ENCODE peak calls at places on chromosome X, in nine cellular contexts. G is germinal center; P is ovary; Z is activated naive CD4-positive, alpha-beta T cell treated with anti-CD3 and anti-CD28 coated beads, Interleukin-2, amount 10 ng/mL, durations not matched to agents 7 days and 5 days; Q is RCC 7860; M is head of caudate nucleus; I is T follicular helper cell; T is sciatic nerve; V is fibroblast of the conjunctiva. W is an unnamed sample.

GRCh38 chrX:21740329-21741274 is 17.3 kb downstream of the SMPX start:
- DNase-seq in G (no peak), Z (no peak), V (no peak), M (no peak), P (peak), I (no peak), T (peak), Q (no peak), W (no peak)

GRCh38 chrX:40167240-40168182 is 69.8 kb upstream of the BCOR start:
- DNase-seq in V (no peak), Z (peak), I (no peak), P (peak), Q (no peak), G (no peak), T (peak), M (peak), W (no peak)

GRCh38 chrX:17812763-17813162 is 48.3 kb downstream of the RAI2 start:
- DNase-seq in I (no peak), T (no peak), Q (no peak), Z (no peak), G (no peak), P (no peak), M (no peak), V (no peak), W (no peak)

GRCh38 chrX:13254076-13254785 is 65.6 kb downstream of the ATXN3L start:
- DNase-seq in Z (no peak), Q (peak), T (no peak), P (peak), V (no peak), I (no peak), M (no peak), G (peak), W (no peak)

GRCh38 chrX:107014927-107015326 is 14.9 kb upstream of the MORC4 start:
- DNase-seq in G (no peak), V (peak), Q (no peak), P (no peak), I (no peak), T (no peak), M (no peak), Z (no peak), W (no peak)

GRCh38 chrX:39855748-39856129 is 242.0 kb downstream of the BCOR start:
- DNase-seq in I (peak), P (no peak), Z (peak), M (no peak), V (no peak), T (no peak), Q (peak), G (peak), W (no peak)

GRCh38 chrX:18995216-18995615 is 11.3 kb upstream of the PHKA2 start:
- DNase-seq in G (no peak), V (peak), Q (peak), T (no peak), M (no peak), P (no peak), Z (no peak), I (no peak), W (no peak)

GRCh38 chrX:7107968-7108480 is 39.5 kb upstream of the STS start:
- DNase-seq in Z (no peak), Q (no peak), P (no peak), M (no peak), G (no peak), I (no peak), V (no peak), T (no peak), W (no peak)

GRCh38 chrX:20547649-20548051 is 280.9 kb upstream of the RPS6KA3 start:
- DNase-seq in M (no peak), I (no peak), G (no peak), T (no peak), P (no peak), Q (peak), Z (no peak), V (peak), W (no peak)

GRCh38 chrX:24025741-24026402 is 1.1 kb downstream of the KLHL15 start:
- DNase-seq in P (no peak), V (peak), Z (no peak), Q (no peak), T (no peak), M (no peak), G (no peak), I (no peak), W (no peak)

GRCh38 chrX:29617276-29617675 is 598.1 kb upstream of the MAGEB2 start:
- DNase-seq in P (no peak), Z (no peak), T (no peak), I (no peak), G (no peak), V (peak), M (no peak), Q (peak), W (no peak)